ENCODE peak calls at places on chromosomes 5 and 9, in nine cellular contexts. E, K, U, A, Y, S, N, T and H are unnamed samples.

GRCh38 chr5:55102345-55102744 is at the start of gene GZMA:
- ATAC-seq in E (no peak), K (no peak), U (peak), A (no peak), Y (peak), S (no peak), N (no peak), T (no peak), H (peak)

GRCh38 chr5:81268797-81269196 is 32.6 kb upstream of the ZCCHC9 start:
- ATAC-seq in E (no peak), K (no peak), U (no peak), A (no peak), Y (no peak), S (no peak), N (peak), T (peak), H (peak)

GRCh38 chr5:155871623-155872022 is 455.3 kb upstream of the SGCD start:
- ATAC-seq in E (no peak), K (no peak), U (no peak), A (no peak), Y (no peak), S (no peak), N (no peak), T (no peak), H (no peak)

GRCh38 chr9:21060919-21061561 is 16.7 kb downstream of the IFNB1 start:
- ATAC-seq in E (no peak), K (no peak), U (peak), A (no peak), Y (peak), S (no peak), N (peak), T (no peak), H (no peak)

GRCh38 chr5:177491429-177491945 is 5.9 kb downstream of the PDLIM7 start:
- ATAC-seq in E (no peak), K (no peak), U (no peak), A (peak), Y (no peak), S (peak), N (no peak), T (peak), H (no peak)

GRCh38 chr5:176132471-176133288 is 105.5 kb upstream of the SIMC1 start:
- ATAC-seq in E (no peak), K (peak), U (peak), A (peak), Y (peak), S (no peak), N (no peak), T (peak), H (no peak)

GRCh38 chr5:132662925-132663770 is 5.2 kb downstream of the IL13 start:
- ATAC-seq in E (no peak), K (no peak), U (peak), A (no peak), Y (peak), S (no peak), N (no peak), T (no peak), H (no peak)

GRCh38 chr5:52657231-52657645 is 130.5 kb upstream of the ITGA1 start:
- ATAC-seq in E (peak), K (no peak), U (no peak), A (peak), Y (no peak), S (no peak), N (peak), T (peak), H (no peak)

GRCh38 chr9:36426348-36426747 is 26.3 kb upstream of the RNF38 start:
- ATAC-seq in E (no peak), K (no peak), U (no peak), A (no peak), Y (no peak), S (no peak), N (no peak), T (no peak), H (no peak)

GRCh38 chr9:26086396-26086795 is 408.2 kb upstream of the TUSC1 start:
- ATAC-seq in E (no peak), K (no peak), U (no peak), A (no peak), Y (no peak), S (no peak), N (no peak), T (no peak), H (no peak)

GRCh38 chr5:79527431-79527830 is 13.5 kb upstream of the HOMER1 start:
- ATAC-seq in E (no peak), K (no peak), U (no peak), A (no peak), Y (no peak), S (no peak), N (no peak), T (no peak), H (no peak)

GRCh38 chr5:179806250-179807045 is at the start of gene MGAT4B:
- ATAC-seq in E (peak), K (peak), U (peak), A (peak), Y (peak), S (peak), N (peak), T (peak), H (peak)

GRCh38 chr9:86112057-86112456 is 12.7 kb upstream of the GOLM1 start:
- ATAC-seq in E (no peak), K (no peak), U (no peak), A (no peak), Y (no peak), S (no peak), N (no peak), T (no peak), H (no peak)

GRCh38 chr9:127495884-127496555 is 44.7 kb downstream of the LRSAM1 start:
- ATAC-seq in E (no peak), K (no peak), U (no peak), A (no peak), Y (no peak), S (no peak), N (peak), T (no peak), H (no peak)

GRCh38 chr5:172999351-172999973 is 15.9 kb downstream of the ATP6V0E1 start:
- ATAC-seq in E (peak), K (peak), U (no peak), A (no peak), Y (peak), S (no peak), N (no peak), T (peak), H (no peak)

GRCh38 chr9:106482733-106483132 is 380.2 kb upstream of the ZNF462 start:
- ATAC-seq in E (no peak), K (no peak), U (no peak), A (no peak), Y (no peak), S (no peak), N (no peak), T (peak), H (no peak)

GRCh38 chr9:93452710-93453046 is 703 bp downstream of the FAM120AOS start:
- ATAC-seq in E (peak), K (no peak), U (peak), A (peak), Y (no peak), S (peak), N (peak), T (no peak), H (no peak)

GRCh38 chr9:132851421-132851792 is 26.7 kb downstream of the AK8 start:
- ATAC-seq in E (no peak), K (no peak), U (peak), A (no peak), Y (no peak), S (no peak), N (no peak), T (no peak), H (no peak)

GRCh38 chr5:158543539-158544387 is 556.0 kb downstream of the EBF1 start:
- ATAC-seq in E (peak), K (no peak), U (no peak), A (peak), Y (peak), S (no peak), N (no peak), T (no peak), H (no peak)